ENCODE peak calls at places on chromosomes 1 and 21, in eight cellular contexts. I is DMS 273 treated with DMSO at 0.1 percent for 48 hours; H is neural progenitor cell; N is CD4-positive, alpha-beta memory T cell; P is mucosa of descending colon; A is EH; R is AG09319; B is NCI-H526. F is an unnamed sample.
A peak's percentile ranks its signal among the peaks of the same experiment; 100 is the strongest.

GRCh38 chr21:41564871-41565281 is 56.9 kb upstream of the TMPRSS2 start:
- DNase-seq in I (no peak), N (no peak), P (peak; percentile 61), H (no peak), B (no peak), R (peak; percentile 28), A (peak; percentile 72), F (no peak)

GRCh38 chr1:201259476-201260235 is 23.6 kb upstream of the PKP1 start:
- DNase-seq in A (peak; percentile 70), I (no peak), B (no peak), N (no peak), H (peak; percentile 27), R (no peak), P (peak; percentile 59), F (no peak)

GRCh38 chr1:151009206-151009587 is 948 bp downstream of the PRUNE1 start:
- DNase-seq in I (no peak), R (no peak), P (no peak), H (no peak), N (no peak), B (no peak), A (peak; percentile 72), F (no peak)

GRCh38 chr1:18946550-18947381 is 9.7 kb downstream of the IFFO2 start:
- DNase-seq in I (no peak), N (no peak), A (peak; percentile 51), R (no peak), P (no peak), H (no peak), B (no peak), F (no peak)

GRCh38 chr1:167462341-167462740 is 56.0 kb downstream of the CD247 start:
- DNase-seq in N (no peak), B (no peak), A (no peak), R (no peak), H (no peak), I (no peak), P (no peak), F (no peak)

GRCh38 chr1:16078925-16079656 is 5.6 kb upstream of the FAM131C start:
- DNase-seq in H (peak; percentile 85), A (peak; percentile 78), R (no peak), I (peak; percentile 41), B (peak; percentile 44), N (peak; percentile 76), P (peak; percentile 86), F (peak; percentile 89)

GRCh38 chr1:61873994-61874393 is 131.7 kb downstream of the PATJ start:
- DNase-seq in N (no peak), R (no peak), B (no peak), P (no peak), A (no peak), H (no peak), I (no peak), F (no peak)

GRCh38 chr21:17003221-17003620 is 509.6 kb upstream of the CXADR start:
- DNase-seq in N (no peak), B (no peak), I (no peak), R (peak; percentile 19), P (no peak), A (peak; percentile 39), H (no peak), F (no peak)

GRCh38 chr21:26920055-26920454 is 46.8 kb downstream of the ADAMTS5 start:
- DNase-seq in N (no peak), B (no peak), A (peak; percentile 12), P (no peak), H (no peak), R (no peak), I (no peak), F (no peak)

GRCh38 chr1:47853059-47853458 is 144.1 kb downstream of the TRABD2B start:
- DNase-seq in H (no peak), I (no peak), P (no peak), A (no peak), B (no peak), N (no peak), R (no peak), F (no peak)

GRCh38 chr21:41932576-41933258 is 21.1 kb downstream of the C2CD2 start:
- DNase-seq in P (no peak), A (peak; percentile 51), N (no peak), B (no peak), I (no peak), H (no peak), R (no peak), F (no peak)

GRCh38 chr1:228084797-228085196 is 2.3 kb downstream of the ARF1 start:
- DNase-seq in R (no peak), I (no peak), P (peak; percentile 19), H (no peak), A (no peak), B (no peak), N (no peak), F (no peak)

GRCh38 chr1:43472087-43472462 is 18.3 kb upstream of the HYI start:
- DNase-seq in I (no peak), A (no peak), R (no peak), N (no peak), P (no peak), H (no peak), B (no peak), F (no peak)

GRCh38 chr1:109151146-109151545 is 37.2 kb downstream of the ELAPOR1 start:
- DNase-seq in R (no peak), I (no peak), B (peak; percentile 33), N (no peak), H (peak; percentile 73), P (peak; percentile 68), A (peak; percentile 77), F (peak; percentile 77)